ENCODE peak calls at places on chromosomes 11 and 22, in six cellular contexts. I is psoas muscle; D is HCT116; W is body of pancreas; N is fibroblast of lung; P is effector memory CD4-positive, alpha-beta T cell. J is an unnamed sample.
A peak's percentile ranks its signal among the peaks of the same experiment; 100 is the strongest.

GRCh38 chr22:44659140-44659539 is 42.9 kb upstream of the PRR5 start:
- DNase-seq in I (peak; percentile 66), D (no peak), W (no peak), N (no peak), P (no peak), J (no peak)

GRCh38 chr22:31075961-31076360 is 5.2 kb upstream of the SMTN start:
- DNase-seq in I (peak; percentile 86), D (no peak), W (peak; percentile 58), N (no peak), P (no peak), J (peak; percentile 73)

GRCh38 chr22:20585640-20586402 is 78.4 kb downstream of the MED15 start:
- DNase-seq in I (no peak), D (no peak), W (no peak), N (no peak), P (no peak), J (no peak)

GRCh38 chr11:9142732-9143131 is 51.3 kb upstream of the SCUBE2 start:
- DNase-seq in I (no peak), D (no peak), W (no peak), N (no peak), P (no peak), J (no peak)

GRCh38 chr11:17012712-17013547 is 1.3 kb downstream of the PLEKHA7 start:
- DNase-seq in I (peak; percentile 34), D (peak; percentile 12), W (peak; percentile 88), N (peak; percentile 78), P (no peak), J (peak; percentile 16)

GRCh38 chr11:121321614-121322243 is 29.2 kb downstream of the SC5D start:
- DNase-seq in I (no peak), D (peak; percentile 12), W (peak; percentile 14), N (peak; percentile 10), P (no peak), J (no peak)

GRCh38 chr11:101061606-101062005 is 68.0 kb downstream of the PGR start:
- DNase-seq in I (no peak), D (no peak), W (no peak), N (peak; percentile 58), P (no peak), J (no peak)

GRCh38 chr11:16739326-16739875 is 954 bp downstream of the C11orf58 start:
- DNase-seq in I (no peak), D (no peak), W (no peak), N (peak; percentile 40), P (no peak), J (no peak)

GRCh38 chr11:118622376-118623290 is 15.2 kb downstream of the PHLDB1 start:
- DNase-seq in I (peak; percentile 72), D (peak; percentile 68), W (peak; percentile 53), N (peak; percentile 90), P (no peak), J (no peak)

DNA sequence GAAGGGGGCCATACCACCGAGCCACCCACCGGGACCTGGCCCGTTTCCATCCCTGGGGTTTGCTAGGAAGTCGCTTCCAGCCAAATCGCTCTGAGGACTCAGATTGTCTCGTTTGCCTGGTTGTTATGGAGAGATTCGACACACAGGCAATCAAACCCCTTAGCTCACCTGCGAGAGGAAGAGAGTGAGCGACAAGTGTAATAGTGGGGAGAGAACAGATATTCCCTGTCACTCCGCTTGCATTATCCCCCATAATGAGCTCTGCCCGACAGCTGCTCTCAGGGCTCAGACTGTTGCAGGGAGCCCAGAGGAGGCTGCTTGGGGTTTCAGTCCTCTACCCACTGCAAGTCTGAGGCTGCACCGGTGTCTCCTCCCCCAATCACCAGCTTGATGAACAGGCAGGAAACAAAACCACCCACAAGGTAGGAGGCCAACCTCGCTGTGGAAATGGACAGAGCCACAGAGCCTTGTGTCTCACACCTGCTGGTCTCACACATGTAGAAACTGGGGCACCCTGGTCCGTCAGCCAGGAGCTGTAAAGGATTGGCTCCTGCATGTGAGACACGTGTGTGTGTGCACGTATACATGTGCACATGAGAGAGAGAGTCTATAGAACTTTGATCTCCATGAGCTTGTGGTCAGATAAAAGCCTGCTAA is 351.1 kb downstream of the BUD13 start:
- DNase-seq in I (no peak), D (no peak), W (no peak), N (no peak), P (no peak), J (no peak)
- H3K27ac ChIP-seq in I (no peak overlapping the region), D (no peak overlapping the region), W (no peak overlapping the region), N (no peak overlapping the region), P (no peak overlapping the region), J (no peak overlapping the region)

GRCh38 chr22:49686495-49687219 is 141.0 kb downstream of the BRD1 start:
- DNase-seq in I (no peak), D (no peak), W (no peak), N (no peak), P (no peak), J (no peak)
- H3K9me3 ChIP-seq in I (no peaks in the 10 kb centered on the region), D (no peaks in the 10 kb centered on the region), W (no peaks in the 10 kb centered on the region), N (no peaks in the 10 kb centered on the region), P (no peaks in the 10 kb centered on the region), J (no peaks in the 10 kb centered on the region)

GRCh38 chr22:37484115-37485005 is 1.8 kb downstream of the MFNG start:
- DNase-seq in I (peak; percentile 69), D (no peak), W (no peak), N (no peak), P (peak; percentile 71), J (peak; percentile 51)

GRCh38 chr22:37483594-37484114 is 2.5 kb downstream of the MFNG start:
- DNase-seq in I (no peak), D (no peak), W (no peak), N (peak; percentile 6), P (no peak), J (no peak)

GRCh38 chr22:37485714-37486223 is 415 bp downstream of the MFNG start:
- DNase-seq in I (no peak), D (no peak), W (no peak), N (no peak), P (no peak), J (no peak)

GRCh38 chr22:37486224-37486845 is at the start of gene MFNG:
- DNase-seq in I (peak; percentile 71), D (no peak), W (peak; percentile 72), N (peak; percentile 20), P (peak; percentile 61), J (peak; percentile 26)

GRCh38 chr22:37485006-37485713 is 1.0 kb downstream of the MFNG start:
- DNase-seq in I (no peak), D (no peak), W (no peak), N (no peak), P (peak; percentile 35), J (no peak)
- H3K27ac ChIP-seq in I (peak overlapping the region; percentile 46), D (no peak overlapping the region), W (no peak overlapping the region), N (no peak overlapping the region), P (peak overlapping the region; percentile 84), J (peak overlapping the region; percentile 53)

DNA sequence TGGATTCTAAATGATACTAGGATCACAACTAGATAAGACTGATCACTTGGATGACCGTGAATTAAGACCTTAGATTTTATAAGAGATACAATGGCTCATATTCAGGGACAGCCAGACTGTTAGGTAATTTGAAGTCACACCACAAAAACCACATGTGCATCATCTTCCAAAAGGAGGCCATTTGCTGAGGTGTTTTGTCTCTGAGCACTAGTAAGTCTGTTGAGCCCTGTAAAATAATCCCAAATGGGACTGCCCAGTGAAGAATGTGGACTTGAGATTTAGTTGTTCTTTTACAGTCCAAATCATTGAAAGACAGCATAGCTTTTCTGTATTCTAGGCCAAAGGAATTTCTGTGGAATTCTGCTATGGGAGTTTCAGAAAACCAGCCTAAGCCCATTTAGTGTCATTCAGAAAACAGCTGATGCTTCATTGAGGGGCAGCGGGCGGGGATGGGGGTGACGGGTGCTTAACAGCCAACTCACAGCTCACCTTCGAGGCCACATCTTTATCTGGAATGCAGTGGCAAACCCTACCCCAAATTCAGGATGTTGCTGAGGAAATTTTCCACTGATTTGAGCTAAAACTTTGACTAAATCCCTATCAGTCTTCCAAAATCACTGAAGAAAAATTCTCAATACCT is 80.1 kb upstream of the BIRC3 start:
- DNase-seq in I (no peak), D (no peak), W (no peak), N (peak; percentile 89), P (no peak), J (no peak)
- H3K9me3 ChIP-seq in I (no peaks in the 10 kb centered on the region), D (no peaks in the 10 kb centered on the region), W (no peaks in the 10 kb centered on the region), N (no peaks in the 10 kb centered on the region), P (no peaks in the 10 kb centered on the region), J (no peaks in the 10 kb centered on the region)

GRCh38 chr11:216081-216974 is 8.8 kb downstream of the RIC8A start:
- DNase-seq in I (no peak), D (no peak), W (no peak), N (no peak), P (no peak), J (no peak)
- H3K27ac ChIP-seq in I (no peak overlapping the region), D (no peak overlapping the region), W (no peak overlapping the region), N (no peak overlapping the region), P (no peak overlapping the region), J (no peak overlapping the region)

DNA sequence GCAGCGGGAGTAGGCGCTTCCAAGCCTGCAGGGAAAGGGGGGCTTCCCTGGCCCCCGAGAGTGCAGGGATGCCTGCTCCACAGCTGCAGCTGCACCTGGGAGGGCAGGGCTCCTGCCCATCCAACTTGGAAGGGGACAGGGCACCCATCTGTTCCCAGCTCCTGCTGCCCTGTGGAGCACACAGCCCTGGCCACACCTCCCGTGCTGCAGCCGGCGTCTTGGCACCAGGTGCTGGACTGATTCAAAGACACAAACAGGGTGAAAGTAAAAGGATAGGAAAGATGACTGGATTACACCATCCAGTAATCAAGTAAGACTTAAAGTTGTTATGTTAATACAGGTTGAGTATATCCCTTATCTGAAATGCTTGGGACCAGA is 14.8 kb downstream of the NPAT start:
- DNase-seq in I (no peak), D (no peak), W (no peak), N (no peak), P (no peak), J (no peak)
- H3K9me3 ChIP-seq in I (no peaks in the 10 kb centered on the region), D (no peaks in the 10 kb centered on the region), W (no peaks in the 10 kb centered on the region), N (no peaks in the 10 kb centered on the region), P (no peaks in the 10 kb centered on the region), J (no peaks in the 10 kb centered on the region)

DNA sequence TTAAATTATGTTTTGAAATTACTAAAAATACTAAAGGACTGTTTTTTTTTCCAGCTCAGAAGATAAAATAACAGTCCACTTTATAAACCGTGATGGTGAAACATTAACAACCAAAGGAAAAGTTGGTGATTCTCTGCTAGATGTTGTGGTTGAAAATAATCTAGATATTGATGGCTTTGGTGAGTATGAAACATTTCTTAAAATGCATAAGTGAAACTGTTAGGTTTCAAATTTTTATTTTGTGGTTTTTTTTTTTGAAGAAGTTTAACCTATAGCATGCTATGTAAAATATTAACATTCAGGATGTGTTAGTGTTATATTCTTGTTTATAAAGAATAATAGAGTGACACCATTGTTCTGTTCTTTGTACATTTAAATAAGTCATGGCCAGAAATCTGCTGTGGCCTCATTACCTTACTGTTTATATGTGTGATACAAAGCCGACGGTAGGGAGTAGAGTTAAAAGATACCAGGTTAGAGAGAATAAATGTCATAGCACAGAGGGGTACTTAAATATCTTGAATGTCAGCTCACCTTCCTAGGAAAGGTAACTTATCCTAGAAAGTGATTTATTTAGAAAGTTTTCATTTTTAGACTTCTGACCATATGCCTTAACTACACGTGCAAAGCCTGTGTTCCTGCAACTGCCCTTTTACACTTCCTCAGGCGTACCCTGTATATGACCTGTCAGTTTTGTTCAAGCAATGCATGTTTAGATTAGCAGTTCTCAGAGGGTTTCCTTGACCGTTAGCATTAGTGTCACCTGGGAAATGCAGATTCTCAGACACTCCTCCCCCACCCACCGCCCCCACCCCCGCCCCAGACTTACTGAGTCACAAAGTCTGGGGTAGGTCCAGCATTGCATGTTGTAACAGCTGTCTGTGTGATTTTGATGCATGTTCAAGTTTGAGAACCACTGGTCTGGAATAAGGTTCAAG is 6.3 kb downstream of the FDX1 start:
- DNase-seq in I (no peak), D (no peak), W (peak; percentile 31), N (peak; percentile 58), P (no peak), J (no peak)
- H3K27ac ChIP-seq in I (peak overlapping the region; percentile 64), D (no peak overlapping the region), W (no peak overlapping the region), N (no peak overlapping the region), P (no peak overlapping the region), J (no peak overlapping the region)

GRCh38 chr11:37914859-37915258 is 1316.8 kb upstream of the RAG2 start:
- DNase-seq in I (no peak), D (no peak), W (no peak), N (no peak), P (no peak), J (no peak)

GRCh38 chr11:37916331-37916730 is 1318.3 kb upstream of the RAG2 start:
- DNase-seq in I (no peak), D (no peak), W (no peak), N (peak; percentile 76), P (no peak), J (no peak)
- H3K9me3 ChIP-seq in I (no peaks in the 10 kb centered on the region), D (peaks cover 10% of the 10 kb centered on the region), W (no peaks in the 10 kb centered on the region), N (no peaks in the 10 kb centered on the region), P (no peaks in the 10 kb centered on the region), J (no peaks in the 10 kb centered on the region)

J was measured in tibial nerve.